ENCODE peak calls at places on chromosome 13, in seven cellular contexts. N, Z, V, I, E, T and B are unnamed samples.
A peak's percentile ranks its signal among the peaks of the same experiment; 100 is the strongest.

GRCh38 chr13:102846261-102847015 is 606 bp downstream of the ERCC5 start:
- DNase-seq in N (peak; percentile 28), Z (peak; percentile 31), V (peak; percentile 29), I (no peak), E (peak; percentile 76), T (peak; percentile 29), B (peak; percentile 89)

GRCh38 chr13:37070956-37071355 is 11.5 kb upstream of the SUPT20H start:
- DNase-seq in N (no peak), Z (no peak), V (no peak), I (no peak), E (no peak), T (no peak), B (peak; percentile 42)

GRCh38 chr13:111337206-111337605 is 16.8 kb downstream of the TEX29 start:
- DNase-seq in N (no peak), Z (no peak), V (no peak), I (no peak), E (no peak), T (no peak), B (no peak)

GRCh38 chr13:111610879-111611278 is 290.4 kb downstream of the TEX29 start:
- DNase-seq in N (no peak), Z (no peak), V (no peak), I (no peak), E (no peak), T (no peak), B (no peak)

GRCh38 chr13:105735269-105735668 is 800.2 kb downstream of the EFNB2 start:
- DNase-seq in N (no peak), Z (no peak), V (no peak), I (no peak), E (no peak), T (no peak), B (no peak)

GRCh38 chr13:26476111-26476743 is 81.3 kb upstream of the WASF3 start:
- DNase-seq in N (peak; percentile 61), Z (no peak), V (peak; percentile 52), I (no peak), E (no peak), T (peak; percentile 98), B (no peak)

GRCh38 chr13:49690133-49690989 is 925 bp downstream of the EBPL start:
- DNase-seq in N (no peak), Z (no peak), V (no peak), I (no peak), E (no peak), T (peak; percentile 3), B (no peak)

GRCh38 chr13:19587635-19588300 is 26.4 kb upstream of the TPTE2 start:
- DNase-seq in N (no peak), Z (no peak), V (no peak), I (no peak), E (no peak), T (peak; percentile 20), B (no peak)

GRCh38 chr13:58056411-58056810 is 424.9 kb downstream of the PCDH17 start:
- DNase-seq in N (no peak), Z (no peak), V (no peak), I (no peak), E (peak; percentile 54), T (peak; percentile 9), B (no peak)

GRCh38 chr13:42370229-42370628 is 98.3 kb downstream of the AKAP11 start:
- DNase-seq in N (no peak), Z (no peak), V (no peak), I (no peak), E (no peak), T (no peak), B (no peak)

GRCh38 chr13:91133941-91134772 is 213.3 kb upstream of the MIR17HG start:
- DNase-seq in N (no peak), Z (no peak), V (no peak), I (no peak), E (peak; percentile 76), T (peak; percentile 79), B (no peak)

GRCh38 chr13:100035936-100036335 is 53.0 kb upstream of the PCCA start:
- DNase-seq in N (no peak), Z (no peak), V (no peak), I (no peak), E (no peak), T (no peak), B (no peak)

GRCh38 chr13:112896736-112897602 is 72.0 kb upstream of the MCF2L start:
- DNase-seq in N (peak; percentile 10), Z (no peak), V (no peak), I (peak; percentile 50), E (no peak), T (no peak), B (peak; percentile 73)

GRCh38 chr13:99655351-99656091 is 154.2 kb downstream of the TM9SF2 start:
- DNase-seq in N (no peak), Z (no peak), V (no peak), I (no peak), E (peak; percentile 84), T (peak; percentile 55), B (no peak)

GRCh38 chr13:95643471-95643813 is 1.1 kb downstream of the DZIP1 start:
- DNase-seq in N (no peak), Z (no peak), V (no peak), I (no peak), E (no peak), T (peak; percentile 67), B (no peak)

GRCh38 chr13:32427852-32428580 is at the start of gene N4BP2L1:
- DNase-seq in N (peak; percentile 72), Z (peak; percentile 70), V (peak; percentile 71), I (peak; percentile 88), E (peak; percentile 94), T (peak; percentile 55), B (peak; percentile 94)

GRCh38 chr13:32425158-32425557 is 2.8 kb downstream of the N4BP2L1 start:
- DNase-seq in N (no peak), Z (no peak), V (no peak), I (no peak), E (no peak), T (no peak), B (peak; percentile 69)

GRCh38 chr13:32428581-32429072 is 697 bp upstream of the N4BP2L1 start:
- DNase-seq in N (no peak), Z (no peak), V (no peak), I (no peak), E (no peak), T (no peak), B (no peak)

GRCh38 chr13:32426191-32426980 is 1.5 kb downstream of the N4BP2L1 start:
- DNase-seq in N (no peak), Z (peak; percentile 31), V (no peak), I (no peak), E (peak; percentile 64), T (no peak), B (peak; percentile 77)

DNA sequence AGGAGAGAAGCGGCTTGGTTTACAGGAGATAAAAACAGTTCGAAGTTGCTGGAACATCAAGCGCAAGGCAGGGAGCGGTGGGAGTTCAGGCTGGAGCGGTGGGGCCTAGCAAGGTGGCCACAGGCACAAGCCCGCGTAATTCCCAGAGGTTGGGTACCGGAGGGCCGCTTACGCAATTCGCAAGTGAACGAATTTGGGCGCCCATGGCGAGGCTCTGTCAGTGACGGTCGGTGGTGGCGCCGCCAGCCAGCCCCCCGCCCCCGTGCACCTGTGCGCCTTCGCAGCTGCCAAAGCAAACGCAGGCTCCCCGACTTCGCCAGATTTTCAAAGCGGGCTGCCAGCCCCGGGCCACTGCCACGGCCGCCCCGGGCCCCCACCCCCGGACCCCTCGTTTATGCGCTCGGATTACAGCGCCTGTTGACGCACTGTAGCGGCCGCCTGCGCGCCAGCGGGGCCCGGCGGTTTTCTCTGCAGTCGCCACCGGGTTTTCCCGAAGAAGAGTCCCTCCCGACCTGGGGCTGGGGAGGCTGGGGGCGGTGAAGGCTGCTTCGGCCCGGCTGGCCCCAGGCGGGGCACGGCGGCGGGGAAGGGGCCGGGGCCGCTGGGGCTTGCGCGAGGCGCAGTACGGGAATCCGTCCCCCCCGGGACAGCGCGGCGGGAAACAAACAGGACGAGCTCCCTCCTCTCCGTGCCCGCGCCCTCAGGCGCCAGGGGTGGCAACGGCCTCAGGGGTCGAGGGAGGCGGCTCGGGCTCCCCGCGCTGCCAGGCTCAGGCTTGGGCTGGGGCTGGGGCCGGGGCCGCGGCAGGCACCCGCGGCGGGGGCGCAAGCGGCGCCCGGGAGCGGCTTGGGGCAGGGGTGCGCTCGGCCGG is 714 bp downstream of the N4BP2L1 start:
- DNase-seq in N (peak; percentile 44), Z (peak; percentile 44), V (peak; percentile 64), I (peak; percentile 83), E (peak; percentile 78), T (peak; percentile 64), B (peak; percentile 91)
- H3K4me3 ChIP-seq in N (peak overlapping the region; percentile 65), Z (peak overlapping the region; percentile 60), V (peak overlapping the region; percentile 84), I (peak overlapping the region; percentile 85), E (peak overlapping the region; percentile 98), T (peak overlapping the region; percentile 62), B (peak overlapping the region; percentile 77)

DNA sequence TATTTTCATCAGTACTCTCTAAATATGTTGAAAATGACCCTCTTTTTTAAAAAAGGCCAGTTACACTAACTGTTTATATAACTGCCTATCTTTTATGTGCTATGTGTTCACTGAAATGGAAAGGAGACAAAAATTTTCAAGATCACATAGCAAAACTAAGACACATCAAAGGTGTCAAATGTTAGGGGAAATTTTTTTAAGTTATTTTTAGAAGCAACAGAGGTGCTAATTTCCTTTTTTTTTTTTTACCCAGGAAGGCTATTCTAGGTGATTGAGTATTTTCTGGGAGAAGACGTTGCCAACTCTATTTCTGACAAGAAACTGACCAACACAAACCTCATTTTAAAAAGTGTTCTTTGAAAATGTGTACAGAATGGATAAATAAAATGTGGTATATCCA is 45.7 kb downstream of the ELF1 start:
- DNase-seq in N (no peak), Z (no peak), V (no peak), I (no peak), E (no peak), T (no peak), B (no peak)
- H3K4me1 ChIP-seq in N (peaks cover 100% of the 10 kb centered on the region), Z (peaks cover 95% of the 10 kb centered on the region), V (peaks cover 62% of the 10 kb centered on the region), I (peaks cover 39% of the 10 kb centered on the region), E (no peaks in the 10 kb centered on the region), T (no peaks in the 10 kb centered on the region), B (peaks cover 100% of the 10 kb centered on the region)

DNA sequence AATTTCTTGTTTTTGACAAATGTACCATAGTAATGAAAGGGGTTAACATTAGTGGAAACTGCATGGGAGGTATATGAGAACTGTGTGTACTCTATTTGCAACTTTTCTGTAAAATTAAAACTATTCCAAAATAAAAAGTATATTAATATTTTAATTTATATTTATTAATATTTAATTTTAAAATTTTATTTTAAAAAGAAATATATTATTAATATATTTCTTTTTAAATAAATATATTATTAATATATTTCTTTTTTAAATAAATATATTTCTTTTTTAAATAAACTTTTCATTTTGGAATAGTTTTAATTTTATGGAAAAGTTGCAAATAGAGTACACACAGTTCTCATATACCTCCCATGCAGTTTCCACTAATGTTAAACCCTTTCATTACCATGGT is 101.1 kb upstream of the SLC7A1 start:
- DNase-seq in N (no peak), Z (no peak), V (no peak), I (no peak), E (no peak), T (no peak), B (no peak)
- H3K4me3 ChIP-seq in N (no peak overlapping the region), Z (no peak overlapping the region), V (no peak overlapping the region), I (no peak overlapping the region), E (no peak overlapping the region), T (no peak overlapping the region), B (no peak overlapping the region)

GRCh38 chr13:33467556-33467955 is 182.0 kb upstream of the STARD13 start:
- DNase-seq in N (no peak), Z (no peak), V (no peak), I (no peak), E (no peak), T (no peak), B (no peak)

GRCh38 chr13:33466262-33466661 is 180.7 kb upstream of the STARD13 start:
- DNase-seq in N (no peak), Z (no peak), V (no peak), I (no peak), E (no peak), T (no peak), B (no peak)

GRCh38 chr13:33472446-33472845 is 186.9 kb upstream of the STARD13 start:
- DNase-seq in N (no peak), Z (no peak), V (no peak), I (no peak), E (no peak), T (no peak), B (no peak)

GRCh38 chr13:33471182-33471581 is 185.6 kb upstream of the STARD13 start:
- DNase-seq in N (no peak), Z (no peak), V (no peak), I (no peak), E (no peak), T (no peak), B (no peak)
- H3K4me1 ChIP-seq in N (no peaks in the 10 kb centered on the region), Z (no peaks in the 10 kb centered on the region), V (no peaks in the 10 kb centered on the region), I (no peaks in the 10 kb centered on the region), E (no peaks in the 10 kb centered on the region), T (no peaks in the 10 kb centered on the region), B (no peaks in the 10 kb centered on the region)